ENCODE peak calls at places on chromosomes 5 and 9, in nine cellular contexts. X is fibroblast of lung; E is activated CD8-positive, alpha-beta T cell treated with anti-CD3 and anti-CD28 coated beads for 36 hours; C is ecto neural progenitor cell; A is H54; V is stimulated activated CD8-positive, alpha-beta memory T cell treated with anti-CD3 and anti-CD28 coated beads, Interleukin-4, amount 100 ng/mL, for 24 hours; U is HAP-1; H is non-pigmented ciliary epithelial cell; G is activated effector memory CD4-positive, alpha-beta T cell treated with anti-CD3 and anti-CD28 coated beads, Interleukin-2, amount 50 U/mL, for 16 hours. B is an unnamed sample.
A peak's percentile ranks its signal among the peaks of the same experiment; 100 is the strongest.

GRCh38 chr5:160467555-160468418 is 46.1 kb downstream of the PTTG1 start:
- DNase-seq in G (peak; percentile 94), X (peak; percentile 79), U (no peak), A (no peak), H (no peak), C (peak; percentile 47), E (peak; percentile 96), V (peak; percentile 79), B (peak; percentile 61)

GRCh38 chr5:87885727-87886126 is 382.9 kb downstream of the TMEM161B start:
- DNase-seq in A (no peak), U (no peak), X (peak; percentile 8), E (no peak), C (no peak), V (no peak), H (no peak), G (no peak), B (no peak)

GRCh38 chr5:57277085-57277484 is 103.2 kb downstream of the GPBP1 start:
- DNase-seq in V (no peak), A (peak; percentile 10), H (no peak), X (peak; percentile 15), E (no peak), U (no peak), G (no peak), C (no peak), B (no peak)

GRCh38 chr5:146516151-146516475 is at the start of gene GPR151:
- DNase-seq in H (no peak), A (no peak), C (no peak), G (no peak), E (no peak), U (no peak), X (peak; percentile 9), V (no peak), B (no peak)

GRCh38 chr5:62312674-62313073 is 6.7 kb downstream of the KIF2A start:
- DNase-seq in C (no peak), G (no peak), U (no peak), V (no peak), X (no peak), H (no peak), E (no peak), A (no peak), B (no peak)

GRCh38 chr9:112556497-112557085 is 70.0 kb downstream of the KIAA1958 start:
- DNase-seq in A (no peak), U (no peak), X (peak; percentile 91), H (no peak), C (no peak), G (no peak), E (no peak), V (no peak), B (no peak)

GRCh38 chr5:8908055-8908683 is 637.7 kb downstream of the SEMA5A start:
- DNase-seq in V (no peak), H (no peak), G (no peak), U (peak; percentile 51), X (peak; percentile 23), A (peak; percentile 44), E (peak; percentile 45), C (peak; percentile 73), B (no peak)

GRCh38 chr9:34684145-34684544 is 6.9 kb downstream of the CCL19 start:
- DNase-seq in C (no peak), H (no peak), A (no peak), X (no peak), U (no peak), V (no peak), G (peak; percentile 65), E (peak; percentile 50), B (no peak)

GRCh38 chr9:137202966-137203365 is 2.4 kb upstream of the TPRN start:
- DNase-seq in C (no peak), U (no peak), V (no peak), X (no peak), E (no peak), H (no peak), A (no peak), G (no peak), B (no peak)

GRCh38 chr5:54577542-54577941 is 60.0 kb downstream of the SNX18 start:
- DNase-seq in X (no peak), G (no peak), V (no peak), A (no peak), U (no peak), H (no peak), C (no peak), E (no peak), B (no peak)

GRCh38 chr5:1006656-1007071 is 1.9 kb upstream of the NKD2 start:
- DNase-seq in X (no peak), V (no peak), C (no peak), E (no peak), U (no peak), A (no peak), G (peak; percentile 61), H (no peak), B (no peak)

GRCh38 chr5:72369301-72370079 is 49.3 kb downstream of the PTCD2 start:
- DNase-seq in V (no peak), A (no peak), X (peak; percentile 89), U (no peak), E (no peak), C (no peak), G (no peak), H (no peak), B (no peak)

GRCh38 chr5:103562453-103563157 is at the start of gene NUDT12:
- DNase-seq in E (peak; percentile 79), H (no peak), V (peak; percentile 40), U (peak; percentile 83), A (peak; percentile 64), C (peak; percentile 91), G (peak; percentile 66), X (peak; percentile 77), B (peak; percentile 22)

GRCh38 chr9:97786341-97786740 is 66.7 kb upstream of the FOXE1 start:
- DNase-seq in X (no peak), H (no peak), C (no peak), A (peak; percentile 77), E (no peak), G (no peak), V (no peak), U (no peak), B (no peak)

GRCh38 chr9:33151007-33151557 is 16.1 kb downstream of the B4GALT1 start:
- DNase-seq in U (peak; percentile 61), V (no peak), H (peak; percentile 90), X (peak; percentile 98), G (peak; percentile 47), E (no peak), A (peak; percentile 33), C (no peak), B (no peak)

GRCh38 chr9:2355594-2355993 is 266.0 kb upstream of the VLDLR start:
- DNase-seq in V (no peak), G (no peak), C (no peak), U (peak; percentile 10), H (no peak), A (no peak), E (no peak), X (no peak), B (no peak)

GRCh38 chr5:50440651-50441478 is at the start of gene EMB:
- DNase-seq in C (peak; percentile 77), E (peak; percentile 86), H (no peak), A (no peak), U (peak; percentile 81), X (peak; percentile 40), V (peak; percentile 66), G (peak; percentile 92), B (peak; percentile 61)

GRCh38 chr5:16043349-16043748 is 136.2 kb downstream of the MARCHF11 start:
- DNase-seq in U (no peak), E (no peak), C (no peak), A (no peak), X (no peak), V (no peak), G (no peak), H (no peak), B (no peak)

GRCh38 chr9:93679536-93680444 is 103.4 kb downstream of the PHF2 start:
- DNase-seq in A (no peak), E (no peak), U (peak; percentile 4), C (peak; percentile 33), X (no peak), G (peak; percentile 57), V (no peak), H (no peak), B (no peak)